ENCODE peak calls at places on chromosomes 12 and 14, in seven cellular contexts. F is Calu3, Z is brain microvascular endothelial cell, V is endothelial cell, C is AG09319, D is foreskin fibroblast, B is astrocyte of the spinal cord. M is an unnamed sample.

GRCh38 chr12:20040844-20041243 is 327.5 kb upstream of the PDE3A start:
- DNase-seq in V (no peak), C (no peak), B (no peak), D (peak; percentile 2), Z (peak; percentile 3), F (no peak), M (no peak)

GRCh38 chr14:24098927-24099813 is 5.1 kb downstream of the PCK2 start:
- DNase-seq in F (no peak), B (no peak), D (no peak), C (no peak), V (no peak), Z (no peak), M (no peak)

GRCh38 chr12:5515458-5515857 is 83.5 kb downstream of the NTF3 start:
- DNase-seq in D (no peak), B (no peak), V (no peak), Z (no peak), F (no peak), C (no peak), M (no peak)

GRCh38 chr12:26109343-26109841 is 15.4 kb downstream of the BHLHE41 start:
- DNase-seq in Z (no peak), V (no peak), B (no peak), D (no peak), F (no peak), C (peak; percentile 50), M (no peak)

GRCh38 chr14:35533357-35534129 is 421 bp upstream of the INSM2 start:
- DNase-seq in D (peak; percentile 80), C (no peak), F (peak; percentile 87), V (peak; percentile 88), Z (peak; percentile 45), B (peak; percentile 45), M (peak; percentile 81)

GRCh38 chr12:116529048-116529447 is 30.1 kb upstream of the MAP1LC3B2 start:
- DNase-seq in Z (peak; percentile 33), B (peak; percentile 47), F (no peak), V (no peak), C (no peak), D (peak; percentile 66), M (no peak)

GRCh38 chr12:15770581-15770980 is 18.6 kb downstream of the EPS8 start:
- DNase-seq in B (no peak), Z (no peak), V (no peak), D (no peak), C (no peak), F (no peak), M (no peak)

GRCh38 chr12:1517007-1517406 is 77.4 kb downstream of the FBXL14 start:
- DNase-seq in F (no peak), Z (peak; percentile 87), C (peak; percentile 62), V (peak; percentile 67), B (peak; percentile 92), D (peak; percentile 90), M (no peak)

GRCh38 chr12:100141666-100141997 is 1.0 kb downstream of the BLTP3B start:
- DNase-seq in Z (peak; percentile 79), B (peak; percentile 89), C (peak; percentile 56), V (no peak), D (peak; percentile 91), F (no peak), M (peak; percentile 31)

GRCh38 chr14:101369916-101370592 is 191.2 kb upstream of the DIO3 start:
- DNase-seq in C (no peak), Z (no peak), V (no peak), D (no peak), F (no peak), B (no peak), M (no peak)

GRCh38 chr12:83823386-83824045 is 1089.1 kb downstream of the SLC6A15 start:
- DNase-seq in F (peak; percentile 66), C (no peak), B (peak; percentile 10), D (peak; percentile 21), V (peak; percentile 78), Z (peak; percentile 35), M (peak; percentile 21)

GRCh38 chr12:3752096-3752709 is 706 bp downstream of the CRACR2A start:
- DNase-seq in F (no peak), C (no peak), Z (peak; percentile 72), D (peak; percentile 20), V (peak; percentile 19), B (peak; percentile 28), M (peak; percentile 87)

GRCh38 chr12:77273898-77274297 is 208.5 kb upstream of the E2F7 start:
- DNase-seq in B (no peak), V (no peak), D (no peak), C (no peak), F (no peak), Z (no peak), M (no peak)

GRCh38 chr12:64323476-64324225 is 66.9 kb downstream of the C12orf56 start:
- DNase-seq in D (peak; percentile 6), C (no peak), B (no peak), F (no peak), V (no peak), Z (no peak), M (no peak)

GRCh38 chr12:126791122-126791521 is 1475.8 kb upstream of the TMEM132C start:
- DNase-seq in F (no peak), Z (no peak), D (no peak), C (no peak), V (no peak), B (no peak), M (no peak)

GRCh38 chr12:64682572-64683277 is 72.4 kb downstream of the RASSF3 start:
- DNase-seq in Z (peak; percentile 39), C (no peak), D (peak; percentile 79), V (no peak), F (no peak), B (peak; percentile 87), M (no peak)

GRCh38 chr14:22839159-22839779 is 2.9 kb downstream of the MMP14 start:
- DNase-seq in F (no peak), C (no peak), D (peak; percentile 80), V (no peak), B (no peak), Z (no peak), M (no peak)

GRCh38 chr12:104164635-104165034 is 26.6 kb upstream of the NFYB start:
- DNase-seq in F (no peak), D (no peak), Z (no peak), C (no peak), B (no peak), V (no peak), M (no peak)

GRCh38 chr12:113333877-113334785 is 778 bp downstream of the SLC8B1 start:
- DNase-seq in Z (no peak), F (peak; percentile 12), V (no peak), D (no peak), C (no peak), B (no peak), M (no peak)

DNA sequence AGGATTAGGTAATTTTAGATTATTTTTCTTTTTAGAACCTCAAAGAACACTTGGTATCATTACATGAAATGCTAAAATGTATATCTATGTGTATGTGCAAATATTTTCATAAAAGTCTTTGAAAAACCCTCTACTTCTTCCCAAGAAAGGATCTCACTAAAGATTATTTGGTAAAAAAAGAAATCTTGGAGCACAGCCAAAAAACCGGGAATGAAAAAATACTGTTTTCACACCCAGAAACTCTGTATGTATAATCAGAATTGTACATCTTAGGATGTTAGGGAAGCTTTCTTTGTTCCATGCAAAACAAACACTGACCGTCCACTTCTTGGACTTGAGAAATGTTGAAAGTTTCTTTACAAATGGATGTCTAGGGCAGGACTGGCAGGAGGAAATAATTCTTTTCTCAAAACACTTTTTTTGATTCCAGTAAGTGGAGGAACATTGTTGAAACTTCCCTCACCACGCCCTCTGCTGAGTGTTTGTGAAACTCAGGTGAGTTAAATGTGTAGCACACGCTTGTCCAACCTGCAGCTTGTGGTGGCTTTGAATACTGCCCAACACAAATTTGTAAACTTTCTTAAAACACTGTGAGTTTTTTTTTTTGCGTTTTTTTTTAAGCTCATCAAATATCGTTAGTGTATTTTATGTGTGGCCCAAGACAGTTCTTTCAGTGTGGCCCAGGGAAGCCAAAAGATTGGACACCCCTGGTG is 26.5 kb downstream of the FBXO34 start:
- DNase-seq in D (no peak), C (no peak), Z (no peak), B (no peak), F (peak; percentile 62), V (no peak), M (peak; percentile 65)
- TF ChIP-seq CTCF in D (no peak), C (no peak), Z (no peak), B (no peak), F (no peak), V (no peak), M (no peak)

GRCh38 chr12:132638541-132639408 is 20.2 kb downstream of the P2RX2 start:
- DNase-seq in C (peak; percentile 22), B (peak; percentile 51), V (peak; percentile 40), Z (peak; percentile 53), D (peak; percentile 92), F (peak; percentile 54), M (peak; percentile 58)
- TF ChIP-seq CTCF in C (peak; percentile 90), B (peak; percentile 95), V (peak; percentile 64), Z (peak; percentile 92), D (peak; percentile 94), F (peak; percentile 92), M (peak; percentile 67)

GRCh38 chr12:54359762-54360351 is 4.4 kb downstream of the GPR84 start:
- DNase-seq in F (no peak), V (no peak), Z (no peak), D (no peak), C (no peak), B (no peak), M (no peak)
- TF ChIP-seq CTCF in F (no peak), V (no peak), Z (no peak), D (no peak), C (no peak), B (no peak), M (no peak)

GRCh38 chr14:55864890-55865655 is 253.1 kb upstream of the PELI2 start:
- DNase-seq in F (no peak), Z (no peak), B (no peak), V (peak; percentile 5), C (no peak), D (no peak), M (no peak)
- TF ChIP-seq CTCF in F (no peak), Z (no peak), B (peak; percentile 14), V (peak; percentile 57), C (no peak), D (no peak), M (peak; percentile 1)

GRCh38 chr12:79344855-79345840 is 345.6 kb downstream of the PAWR start:
- DNase-seq in Z (peak; percentile 35), C (no peak), D (peak; percentile 46), V (peak; percentile 33), F (peak; percentile 74), B (peak; percentile 28), M (peak; percentile 30)
- TF ChIP-seq CTCF in Z (peak; percentile 75), C (peak; percentile 43), D (peak; percentile 61), V (peak; percentile 35), F (peak; percentile 70), B (peak; percentile 62), M (peak; percentile 40)

GRCh38 chr12:51920046-51920445 is 12.7 kb downstream of the ACVRL1 start:
- DNase-seq in Z (no peak), V (no peak), F (no peak), D (no peak), C (no peak), B (no peak), M (no peak)

GRCh38 chr12:51921017-51921725 is 13.9 kb downstream of the ACVRL1 start:
- DNase-seq in F (no peak), B (no peak), D (no peak), V (no peak), Z (no peak), C (no peak), M (no peak)

GRCh38 chr12:51923506-51924365 is 16.4 kb downstream of the ACVRL1 start:
- DNase-seq in C (no peak), Z (no peak), F (peak; percentile 49), V (peak; percentile 73), D (peak; percentile 78), B (no peak), M (peak; percentile 67)

GRCh38 chr12:51922762-51923505 is 15.6 kb downstream of the ACVRL1 start:
- DNase-seq in B (peak; percentile 47), D (peak; percentile 80), C (peak; percentile 44), V (no peak), F (no peak), Z (no peak), M (no peak)

GRCh38 chr12:51922146-51922545 is 14.8 kb downstream of the ACVRL1 start:
- DNase-seq in B (no peak), Z (no peak), V (no peak), D (no peak), C (no peak), F (no peak), M (no peak)
- TF ChIP-seq CTCF in B (no peak), Z (no peak), V (no peak), D (no peak), C (no peak), F (no peak), M (no peak)